ENCODE peak calls at places on chromosomes 5 and 9, in eight cellular contexts. One of them, this sample, is unnamed.

GRCh38 chr5:52989025-52989780 is at the start of gene ITGA2:
- DNase-seq in body of pancreas: peak
- DNase-seq in PC-9: peak
- DNase-seq in psoas muscle: peak
- DNase-seq in CD8-positive, alpha-beta T cell: no peak
- DNase-seq in OCI-LY7: no peak
- DNase-seq in hepatocyte: peak
- DNase-seq in neural progenitor cell: peak
- DNase-seq in this sample: peak

GRCh38 chr5:162139190-162139589 is 71.6 kb downstream of the GABRG2 start:
- DNase-seq in body of pancreas: no peak
- DNase-seq in psoas muscle: no peak
- DNase-seq in hepatocyte: no peak
- DNase-seq in CD8-positive, alpha-beta T cell: no peak
- DNase-seq in PC-9: no peak
- DNase-seq in OCI-LY7: no peak
- DNase-seq in neural progenitor cell: no peak
- DNase-seq in this sample: no peak

GRCh38 chr5:145855842-145856267 is 17.0 kb downstream of the GRXCR2 start:
- DNase-seq in hepatocyte: no peak
- DNase-seq in neural progenitor cell: no peak
- DNase-seq in PC-9: no peak
- DNase-seq in OCI-LY7: no peak
- DNase-seq in CD8-positive, alpha-beta T cell: no peak
- DNase-seq in body of pancreas: no peak
- DNase-seq in psoas muscle: no peak
- DNase-seq in this sample: no peak

GRCh38 chr5:74865799-74866652 is at the start of gene FAM169A:
- DNase-seq in neural progenitor cell: peak
- DNase-seq in body of pancreas: peak
- DNase-seq in OCI-LY7: no peak
- DNase-seq in PC-9: peak
- DNase-seq in psoas muscle: peak
- DNase-seq in CD8-positive, alpha-beta T cell: peak
- DNase-seq in hepatocyte: peak
- DNase-seq in this sample: no peak

GRCh38 chr5:33091571-33092363 is 349.0 kb upstream of the TARS1 start:
- DNase-seq in OCI-LY7: no peak
- DNase-seq in psoas muscle: no peak
- DNase-seq in PC-9: no peak
- DNase-seq in CD8-positive, alpha-beta T cell: no peak
- DNase-seq in neural progenitor cell: no peak
- DNase-seq in hepatocyte: no peak
- DNase-seq in body of pancreas: no peak
- DNase-seq in this sample: no peak

GRCh38 chr9:92664394-92665152 is 5.4 kb downstream of the IPPK start:
- DNase-seq in PC-9: no peak
- DNase-seq in CD8-positive, alpha-beta T cell: no peak
- DNase-seq in OCI-LY7: peak
- DNase-seq in neural progenitor cell: no peak
- DNase-seq in body of pancreas: no peak
- DNase-seq in hepatocyte: no peak
- DNase-seq in psoas muscle: no peak
- DNase-seq in this sample: no peak

GRCh38 chr9:93663877-93664548 is 87.6 kb downstream of the PHF2 start:
- DNase-seq in CD8-positive, alpha-beta T cell: no peak
- DNase-seq in PC-9: no peak
- DNase-seq in OCI-LY7: no peak
- DNase-seq in neural progenitor cell: no peak
- DNase-seq in hepatocyte: no peak
- DNase-seq in body of pancreas: no peak
- DNase-seq in psoas muscle: no peak
- DNase-seq in this sample: peak

GRCh38 chr5:128844354-128844923 is 120.8 kb upstream of the SLC27A6 start:
- DNase-seq in hepatocyte: peak
- DNase-seq in OCI-LY7: no peak
- DNase-seq in body of pancreas: no peak
- DNase-seq in psoas muscle: no peak
- DNase-seq in CD8-positive, alpha-beta T cell: no peak
- DNase-seq in PC-9: no peak
- DNase-seq in neural progenitor cell: no peak
- DNase-seq in this sample: no peak

GRCh38 chr5:75052461-75053285 is at the start of gene GCNT4:
- DNase-seq in OCI-LY7: no peak
- DNase-seq in body of pancreas: peak
- DNase-seq in CD8-positive, alpha-beta T cell: no peak
- DNase-seq in psoas muscle: peak
- DNase-seq in neural progenitor cell: peak
- DNase-seq in hepatocyte: peak
- DNase-seq in PC-9: no peak
- DNase-seq in this sample: no peak

GRCh38 chr9:97425336-97425991 is 13.6 kb downstream of the TDRD7 start:
- DNase-seq in OCI-LY7: no peak
- DNase-seq in neural progenitor cell: no peak
- DNase-seq in hepatocyte: peak
- DNase-seq in CD8-positive, alpha-beta T cell: no peak
- DNase-seq in psoas muscle: no peak
- DNase-seq in body of pancreas: no peak
- DNase-seq in PC-9: no peak
- DNase-seq in this sample: no peak

GRCh38 chr5:10761842-10762165 is 770 bp upstream of the DAP start:
- DNase-seq in CD8-positive, alpha-beta T cell: no peak
- DNase-seq in neural progenitor cell: no peak
- DNase-seq in body of pancreas: no peak
- DNase-seq in hepatocyte: no peak
- DNase-seq in psoas muscle: no peak
- DNase-seq in PC-9: peak
- DNase-seq in OCI-LY7: no peak
- DNase-seq in this sample: peak

GRCh38 chr9:134638503-134639090 is 3.0 kb upstream of the COL5A1 start:
- DNase-seq in PC-9: no peak
- DNase-seq in OCI-LY7: no peak
- DNase-seq in hepatocyte: no peak
- DNase-seq in CD8-positive, alpha-beta T cell: no peak
- DNase-seq in psoas muscle: peak
- DNase-seq in body of pancreas: no peak
- DNase-seq in neural progenitor cell: no peak
- DNase-seq in this sample: no peak

GRCh38 chr5:52987711-52988329 is 1.3 kb upstream of the ITGA2 start:
- DNase-seq in neural progenitor cell: no peak
- DNase-seq in psoas muscle: no peak
- DNase-seq in PC-9: peak
- DNase-seq in CD8-positive, alpha-beta T cell: no peak
- DNase-seq in hepatocyte: peak
- DNase-seq in body of pancreas: no peak
- DNase-seq in OCI-LY7: no peak
- DNase-seq in this sample: no peak

GRCh38 chr5:1882337-1883119 is at the start of gene IRX4:
- DNase-seq in body of pancreas: no peak
- DNase-seq in psoas muscle: no peak
- DNase-seq in neural progenitor cell: peak
- DNase-seq in OCI-LY7: no peak
- DNase-seq in CD8-positive, alpha-beta T cell: no peak
- DNase-seq in hepatocyte: no peak
- DNase-seq in PC-9: no peak
- DNase-seq in this sample: no peak

GRCh38 chr5:151157426-151158286 is at the start of gene ANXA6:
- DNase-seq in psoas muscle: peak
- DNase-seq in hepatocyte: peak
- DNase-seq in body of pancreas: peak
- DNase-seq in OCI-LY7: no peak
- DNase-seq in CD8-positive, alpha-beta T cell: no peak
- DNase-seq in neural progenitor cell: peak
- DNase-seq in PC-9: peak
- DNase-seq in this sample: peak

GRCh38 chr9:16515879-16516289 is 354.6 kb downstream of the BNC2 start:
- DNase-seq in psoas muscle: no peak
- DNase-seq in neural progenitor cell: peak
- DNase-seq in CD8-positive, alpha-beta T cell: no peak
- DNase-seq in OCI-LY7: no peak
- DNase-seq in hepatocyte: peak
- DNase-seq in body of pancreas: no peak
- DNase-seq in PC-9: no peak
- DNase-seq in this sample: no peak

GRCh38 chr5:473344-474192 is 30.6 kb downstream of the EXOC3 start:
- DNase-seq in neural progenitor cell: peak
- DNase-seq in hepatocyte: peak
- DNase-seq in psoas muscle: peak
- DNase-seq in body of pancreas: peak
- DNase-seq in OCI-LY7: no peak
- DNase-seq in CD8-positive, alpha-beta T cell: no peak
- DNase-seq in PC-9: peak
- DNase-seq in this sample: no peak

GRCh38 chr5:176810687-176811501 is 535 bp downstream of the UNC5A start:
- DNase-seq in neural progenitor cell: no peak
- DNase-seq in body of pancreas: no peak
- DNase-seq in OCI-LY7: no peak
- DNase-seq in PC-9: no peak
- DNase-seq in psoas muscle: no peak
- DNase-seq in hepatocyte: no peak
- DNase-seq in CD8-positive, alpha-beta T cell: no peak
- DNase-seq in this sample: no peak
- TF ChIP-seq CTCF in neural progenitor cell: no peak
- TF ChIP-seq CTCF in body of pancreas: no peak
- TF ChIP-seq CTCF in OCI-LY7: no peak
- TF ChIP-seq CTCF in PC-9: no peak
- TF ChIP-seq CTCF in psoas muscle: no peak
- TF ChIP-seq CTCF in hepatocyte: no peak
- TF ChIP-seq CTCF in CD8-positive, alpha-beta T cell: no peak
- TF ChIP-seq CTCF in this sample: no peak

DNA sequence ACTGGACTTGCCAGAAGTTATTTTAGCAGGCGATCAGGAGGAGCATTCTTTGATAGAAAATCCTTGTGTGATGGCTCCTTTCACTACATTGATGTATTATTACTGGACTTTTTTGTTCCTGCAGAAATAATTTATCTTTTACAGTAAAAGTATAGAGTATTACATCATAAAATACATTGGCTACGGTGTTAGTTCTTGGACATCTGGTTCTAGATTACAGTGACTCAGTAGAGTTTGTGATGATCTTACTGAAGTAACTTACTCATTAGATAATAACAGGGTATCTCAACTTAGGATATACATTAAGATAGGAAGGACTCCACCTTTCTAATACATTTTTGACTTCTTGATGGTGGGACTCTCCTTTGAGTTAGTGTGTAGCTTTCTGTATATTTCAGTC is 59.0 kb downstream of the ZNF462 start:
- DNase-seq in psoas muscle: no peak
- DNase-seq in body of pancreas: no peak
- DNase-seq in CD8-positive, alpha-beta T cell: no peak
- DNase-seq in neural progenitor cell: no peak
- DNase-seq in hepatocyte: no peak
- DNase-seq in PC-9: no peak
- DNase-seq in OCI-LY7: no peak
- DNase-seq in this sample: no peak
- H3K4me3 ChIP-seq in psoas muscle: peak
- H3K4me3 ChIP-seq in body of pancreas: no peak
- H3K4me3 ChIP-seq in CD8-positive, alpha-beta T cell: no peak
- H3K4me3 ChIP-seq in neural progenitor cell: no peak
- H3K4me3 ChIP-seq in hepatocyte: peak
- H3K4me3 ChIP-seq in PC-9: no peak
- H3K4me3 ChIP-seq in OCI-LY7: no peak
- H3K4me3 ChIP-seq in this sample: no peak

DNA sequence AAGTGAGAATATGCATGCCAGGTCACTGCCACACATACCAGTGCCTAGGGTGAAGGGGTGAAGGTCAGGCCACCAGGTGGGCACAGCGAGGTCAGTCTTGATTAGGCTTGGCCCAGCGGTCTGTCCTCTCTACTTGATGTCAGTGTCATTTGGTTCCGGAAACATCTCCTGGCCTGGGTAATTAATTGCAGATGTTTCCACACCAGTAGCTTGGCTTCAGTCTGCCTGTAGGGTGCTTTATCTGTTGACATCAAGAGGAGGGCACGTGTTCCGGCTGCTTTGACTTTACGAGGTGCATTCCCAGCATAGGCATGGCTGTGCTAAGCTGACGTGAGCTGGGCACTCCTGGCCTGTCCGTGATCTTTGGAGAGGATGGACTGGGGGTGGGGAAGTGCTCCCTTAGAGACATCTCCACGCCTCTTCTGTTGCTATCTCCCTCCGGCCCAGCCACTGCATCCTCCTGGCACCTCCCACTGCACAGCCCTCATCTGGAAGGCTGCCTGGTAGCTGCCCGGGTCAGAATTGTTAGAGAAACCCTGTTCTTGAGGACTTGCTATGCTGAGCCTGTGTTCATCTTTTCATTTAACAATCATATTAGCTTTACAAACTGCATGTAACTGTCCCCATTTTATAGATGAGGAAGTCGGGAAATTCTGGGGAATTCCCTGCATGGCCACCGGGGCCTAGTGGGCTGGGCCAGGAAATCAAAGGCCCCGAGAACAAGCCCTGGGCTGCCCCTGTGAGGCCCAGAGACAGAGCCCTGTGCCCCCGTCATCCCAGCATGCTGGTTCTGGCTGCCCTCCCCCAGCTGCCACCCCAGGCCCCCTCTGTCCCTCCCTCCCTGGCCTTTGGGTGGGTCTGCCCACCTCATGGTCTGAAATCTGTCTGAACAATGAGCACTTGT is 29.1 kb downstream of the JADE2 start:
- DNase-seq in neural progenitor cell: no peak
- DNase-seq in PC-9: no peak
- DNase-seq in psoas muscle: peak
- DNase-seq in CD8-positive, alpha-beta T cell: no peak
- DNase-seq in OCI-LY7: peak
- DNase-seq in hepatocyte: peak
- DNase-seq in body of pancreas: no peak
- DNase-seq in this sample: no peak
- TF ChIP-seq CTCF in neural progenitor cell: peak
- TF ChIP-seq CTCF in PC-9: no peak
- TF ChIP-seq CTCF in psoas muscle: no peak
- TF ChIP-seq CTCF in CD8-positive, alpha-beta T cell: no peak
- TF ChIP-seq CTCF in OCI-LY7: no peak
- TF ChIP-seq CTCF in hepatocyte: no peak
- TF ChIP-seq CTCF in body of pancreas: no peak
- TF ChIP-seq CTCF in this sample: no peak

DNA sequence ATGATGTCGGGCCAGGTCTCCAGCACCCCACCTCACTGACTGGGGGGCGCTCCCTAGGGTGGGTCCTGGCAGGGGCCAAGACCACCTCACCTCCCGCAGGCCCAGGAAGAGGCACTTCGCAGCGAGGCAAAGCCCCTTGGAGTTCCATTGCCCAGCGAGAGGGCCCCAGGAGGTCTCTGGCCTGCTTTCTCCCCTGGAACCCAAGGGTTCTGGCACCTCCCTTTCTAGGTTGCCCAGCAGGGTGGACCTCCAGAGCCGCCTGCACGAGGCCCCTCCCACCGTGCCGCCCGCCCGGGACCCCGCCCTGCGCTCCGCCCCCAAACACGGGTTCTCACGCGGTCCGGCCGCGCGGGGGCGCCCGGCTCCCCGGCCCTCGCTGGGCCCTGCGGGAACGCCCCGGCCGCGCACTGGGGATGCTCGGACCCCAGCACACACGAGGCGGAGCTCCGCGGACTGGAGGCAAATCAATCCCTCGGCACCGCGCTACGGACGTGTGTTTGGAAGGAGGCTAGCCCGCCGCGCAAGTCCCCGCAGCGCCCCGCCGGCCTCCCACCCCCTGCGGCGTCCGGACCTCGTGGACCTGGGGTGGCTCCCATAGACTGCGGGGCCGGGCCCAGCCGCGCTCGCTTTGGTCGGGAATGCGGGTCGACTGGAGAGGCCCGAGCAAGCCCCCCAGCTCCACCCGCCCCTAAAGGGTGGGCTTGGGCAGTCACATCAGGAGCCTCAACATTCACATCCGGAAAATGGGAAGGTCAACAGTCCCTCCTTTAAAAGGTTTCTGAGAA is 99.5 kb upstream of the LMX1B start:
- DNase-seq in psoas muscle: peak
- DNase-seq in CD8-positive, alpha-beta T cell: peak
- DNase-seq in neural progenitor cell: peak
- DNase-seq in OCI-LY7: peak
- DNase-seq in body of pancreas: peak
- DNase-seq in PC-9: no peak
- DNase-seq in hepatocyte: peak
- DNase-seq in this sample: no peak
- H3K4me3 ChIP-seq in psoas muscle: peak
- H3K4me3 ChIP-seq in CD8-positive, alpha-beta T cell: no peak
- H3K4me3 ChIP-seq in neural progenitor cell: peak
- H3K4me3 ChIP-seq in OCI-LY7: peak
- H3K4me3 ChIP-seq in body of pancreas: no peak
- H3K4me3 ChIP-seq in PC-9: no peak
- H3K4me3 ChIP-seq in hepatocyte: no peak
- H3K4me3 ChIP-seq in this sample: no peak